ENCODE peak calls at places on chromosomes 7 and 10, in seven cellular contexts. H is brain microvascular endothelial cell, W is A549, F is neural crest cell, T is cardiac muscle cell, P is choroid plexus epithelial cell, Q is foreskin keratinocyte. V is an unnamed sample.

GRCh38 chr7:26688388-26688787 is 176.0 kb downstream of the SKAP2 start:
- DNase-seq in T (no peak), H (no peak), W (peak), Q (no peak), P (no peak), F (no peak), V (no peak)

GRCh38 chr10:51590802-51591201 is 108.6 kb downstream of the CSTF2T start:
- DNase-seq in T (no peak), H (no peak), F (no peak), W (no peak), Q (no peak), P (no peak), V (no peak)

GRCh38 chr10:102475451-102476040 is 24.2 kb upstream of the C10orf95 start:
- DNase-seq in F (no peak), Q (no peak), T (no peak), H (no peak), W (no peak), P (no peak), V (no peak)

GRCh38 chr7:32158076-32158475 is 87.9 kb upstream of the PDE1C start:
- DNase-seq in H (no peak), F (no peak), W (no peak), T (peak), P (no peak), Q (no peak), V (no peak)

GRCh38 chr7:87517136-87517805 is 41.8 kb upstream of the ABCB4 start:
- DNase-seq in F (no peak), T (no peak), W (no peak), P (peak), Q (peak), H (no peak), V (no peak)

GRCh38 chr10:132360766-132361447 is 28.9 kb downstream of the LRRC27 start:
- DNase-seq in H (no peak), W (peak), T (peak), Q (no peak), F (peak), P (no peak), V (no peak)

GRCh38 chr7:47170516-47170915 is 411.4 kb downstream of the TNS3 start:
- DNase-seq in F (no peak), W (peak), H (peak), P (peak), Q (no peak), T (no peak), V (no peak)

GRCh38 chr7:6175642-6176041 is 96.8 kb downstream of the CYTH3 start:
- DNase-seq in H (peak), Q (peak), P (peak), T (no peak), W (no peak), F (no peak), V (no peak)

GRCh38 chr10:62640386-62640785 is 164.1 kb upstream of the ADO start:
- DNase-seq in P (peak), T (no peak), W (no peak), H (no peak), Q (peak), F (no peak), V (no peak)

GRCh38 chr10:124092270-124093075 is 925 bp downstream of the CHST15 start:
- DNase-seq in Q (peak), H (peak), W (peak), P (no peak), T (peak), F (peak), V (no peak)

GRCh38 chr7:111192614-111193053 is 101.7 kb downstream of the LRRN3 start:
- DNase-seq in F (no peak), H (no peak), P (no peak), T (no peak), Q (no peak), W (peak), V (no peak)

GRCh38 chr10:86668297-86669165 is at the start of gene LDB3:
- DNase-seq in W (no peak), H (peak), P (no peak), F (no peak), T (peak), Q (no peak), V (no peak)

GRCh38 chr7:157678503-157678902 is 341.7 kb downstream of the DNAJB6 start:
- DNase-seq in T (no peak), H (no peak), P (peak), W (no peak), Q (no peak), F (no peak), V (no peak)

GRCh38 chr7:155735442-155736118 is 76.7 kb downstream of the SHH start:
- DNase-seq in H (no peak), F (no peak), Q (no peak), T (no peak), W (no peak), P (no peak), V (no peak)

GRCh38 chr7:135755351-135755753 is 6.7 kb upstream of the FAM180A start:
- DNase-seq in T (no peak), H (no peak), W (no peak), Q (no peak), F (no peak), P (no peak), V (no peak)

GRCh38 chr7:135169936-135170222 is 628 bp downstream of the CYREN start:
- DNase-seq in P (peak), F (no peak), W (no peak), H (no peak), T (no peak), Q (no peak), V (no peak)

GRCh38 chr7:156985101-156985967 is 25.1 kb downstream of the MNX1 start:
- DNase-seq in F (no peak), W (no peak), P (no peak), H (no peak), Q (no peak), T (no peak), V (no peak)

GRCh38 chr10:49295297-49295696 is 3.7 kb upstream of the C10orf71 start:
- DNase-seq in P (no peak), H (no peak), W (no peak), Q (no peak), T (no peak), F (no peak), V (no peak)

GRCh38 chr7:133165001-133165400 is 83.1 kb upstream of the CHCHD3 start:
- DNase-seq in T (no peak), F (no peak), H (no peak), W (no peak), P (no peak), Q (no peak), V (no peak)

GRCh38 chr10:106920538-106920937 is 244.0 kb downstream of the SORCS1 start:
- DNase-seq in F (no peak), P (no peak), W (no peak), H (no peak), Q (no peak), T (no peak), V (no peak)

GRCh38 chr7:81956520-81956919 is 186.7 kb upstream of the HGF start:
- DNase-seq in P (peak), Q (peak), W (peak), T (peak), H (peak), F (no peak), V (no peak)

GRCh38 chr10:71314028-71314693 is 4.9 kb upstream of the SLC29A3 start:
- DNase-seq in W (peak), Q (no peak), T (peak), H (no peak), F (peak), P (peak), V (peak)

GRCh38 chr7:24741691-24742639 is 15.3 kb downstream of the GSDME start:
- DNase-seq in F (no peak), P (peak), W (peak), H (peak), T (no peak), Q (peak), V (no peak)

GRCh38 chr10:84715911-84716310 is 387.5 kb downstream of the CCSER2 start:
- DNase-seq in P (peak), T (peak), F (peak), Q (peak), W (peak), H (peak), V (peak)
- TF ChIP-seq CTCF in P (peak), T (peak), F (peak), Q (peak), W (peak), H (peak), V (peak)

GRCh38 chr7:8714791-8715190 is 281.4 kb downstream of the NXPH1 start:
- DNase-seq in H (no peak), F (no peak), T (no peak), Q (no peak), P (no peak), W (no peak), V (no peak)
- TF ChIP-seq CTCF in H (no peak), F (no peak), T (no peak), Q (no peak), P (no peak), W (no peak), V (no peak)

GRCh38 chr10:22986771-22987542 is 59.1 kb downstream of the ARMC3 start:
- DNase-seq in T (no peak), Q (peak), F (no peak), W (peak), P (peak), H (no peak), V (no peak)
- TF ChIP-seq CTCF in T (peak), Q (peak), F (peak), W (peak), P (peak), H (peak), V (peak)

DNA sequence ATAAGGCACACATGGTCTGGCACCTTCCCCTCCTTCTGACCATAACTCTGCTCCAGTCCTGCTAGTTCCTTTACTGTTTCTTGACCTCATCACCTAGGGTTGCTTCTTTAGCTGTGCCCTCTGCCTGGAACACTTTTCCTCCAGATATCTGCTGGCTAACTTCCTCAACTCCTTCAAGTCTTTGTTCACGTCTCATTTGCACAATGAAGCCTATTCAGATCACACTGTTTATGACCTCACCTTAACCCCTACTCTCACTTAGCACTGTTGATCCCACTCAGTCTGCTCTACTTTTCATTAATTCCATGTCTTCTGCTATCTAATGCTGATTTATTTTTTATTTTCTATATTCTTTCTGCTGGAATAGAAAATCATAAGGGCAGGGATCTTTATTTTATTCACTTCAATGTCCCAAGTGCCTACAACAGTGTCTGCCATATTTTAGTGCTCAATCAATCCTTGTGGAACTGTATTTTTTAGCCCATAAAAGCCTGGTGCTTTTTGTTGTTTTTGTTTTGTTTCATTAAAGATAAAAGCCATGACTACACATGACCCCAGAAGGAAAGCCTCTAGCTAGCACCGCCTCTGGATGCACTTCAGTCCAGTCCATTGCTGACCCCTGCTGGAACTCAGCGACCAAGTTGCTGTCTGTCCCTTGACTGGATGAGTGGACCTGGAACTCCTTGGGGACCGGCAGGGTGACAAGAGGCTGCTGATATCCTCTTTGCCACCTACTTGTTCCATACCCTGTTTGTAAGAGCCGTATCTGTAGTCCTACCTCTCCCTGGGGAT is 12.3 kb downstream of the KLF14 start:
- DNase-seq in P (peak), H (peak), F (peak), W (peak), Q (no peak), T (peak), V (no peak)
- TF ChIP-seq CTCF in P (peak), H (peak), F (peak), W (peak), Q (peak), T (peak), V (peak)

GRCh38 chr10:113979378-113979777 is 64.3 kb upstream of the ADRB1 start:
- DNase-seq in T (no peak), P (no peak), H (no peak), Q (no peak), W (no peak), F (no peak), V (no peak)

GRCh38 chr10:113982745-113983144 is 60.9 kb upstream of the ADRB1 start:
- DNase-seq in T (peak), W (no peak), P (no peak), Q (peak), H (no peak), F (no peak), V (no peak)

GRCh38 chr10:113978802-113979201 is 64.9 kb upstream of the ADRB1 start:
- DNase-seq in F (no peak), P (no peak), H (no peak), W (no peak), Q (no peak), T (no peak), V (no peak)

GRCh38 chr10:113982296-113982695 is 61.4 kb upstream of the ADRB1 start:
- DNase-seq in P (no peak), T (no peak), F (no peak), Q (no peak), W (no peak), H (no peak), V (no peak)

DNA sequence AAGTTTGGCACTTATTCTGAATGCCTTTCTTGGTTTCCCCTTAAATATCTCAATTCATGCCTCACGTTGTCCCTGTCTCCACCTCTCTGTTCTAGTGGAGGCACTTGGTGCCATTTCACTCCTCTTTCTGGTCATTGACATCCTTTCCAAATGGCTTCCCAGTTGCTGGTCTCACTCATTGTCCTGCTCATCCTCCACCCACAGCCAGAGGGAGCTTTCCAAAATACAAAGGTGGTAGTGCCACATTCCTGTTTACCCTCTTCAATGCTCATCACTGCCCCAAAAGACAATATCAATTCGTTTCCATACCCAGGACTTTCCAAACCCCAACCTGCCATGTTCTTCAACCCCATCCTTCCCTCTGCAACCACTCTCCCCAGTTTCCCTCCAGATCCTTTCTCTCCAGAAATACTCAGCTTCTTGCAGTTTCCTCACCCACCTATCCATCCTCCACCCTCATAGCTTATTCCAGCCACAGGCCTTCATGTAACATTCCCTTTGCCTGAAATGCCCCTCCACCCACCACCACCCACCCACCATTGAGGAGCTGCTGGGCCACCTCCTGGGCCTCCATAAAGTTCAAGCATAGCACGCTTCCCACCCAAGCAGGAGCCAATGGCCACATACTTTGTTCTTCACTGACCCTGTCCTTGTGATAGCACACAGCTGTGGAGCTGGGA is 63.1 kb upstream of the ADRB1 start:
- DNase-seq in T (no peak), W (peak), F (no peak), H (no peak), Q (no peak), P (no peak), V (no peak)
- TF ChIP-seq CTCF in T (peak), W (peak), F (peak), H (peak), Q (peak), P (peak), V (no peak)

GRCh38 chr10:35594115-35594849 is 10.9 kb upstream of the GJD4 start:
- DNase-seq in F (no peak), T (no peak), H (no peak), W (no peak), Q (no peak), P (no peak), V (no peak)

GRCh38 chr10:35598379-35598778 is 6.8 kb upstream of the GJD4 start:
- DNase-seq in P (peak), Q (no peak), F (no peak), T (peak), W (peak), H (no peak), V (no peak)

GRCh38 chr10:35605191-35605590 is at the start of gene GJD4:
- DNase-seq in Q (no peak), T (peak), H (no peak), P (no peak), F (no peak), W (no peak), V (no peak)

GRCh38 chr10:35595106-35595505 is 10.0 kb upstream of the GJD4 start:
- DNase-seq in H (no peak), T (no peak), Q (no peak), W (no peak), F (no peak), P (no peak), V (no peak)

DNA sequence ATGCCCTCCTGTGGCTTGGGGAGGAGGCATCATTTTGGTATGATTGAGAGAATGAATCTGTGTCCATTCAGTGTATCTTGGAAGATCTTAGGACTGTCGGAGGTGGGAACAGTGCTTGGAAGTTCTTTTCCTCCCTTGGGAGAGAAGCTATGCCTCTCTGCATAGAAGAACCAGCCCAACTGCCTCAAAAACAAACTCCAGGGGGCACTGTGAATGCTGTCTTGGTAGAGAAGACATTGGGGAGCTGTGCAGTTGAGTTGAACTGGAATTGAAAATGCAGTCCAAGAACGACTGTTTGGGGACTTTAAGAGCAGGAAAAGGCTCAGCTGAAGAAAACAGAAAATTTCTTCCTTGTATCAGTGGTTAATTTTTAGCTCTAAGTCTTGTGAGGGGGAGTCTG is 4.9 kb upstream of the GJD4 start:
- DNase-seq in H (no peak), F (no peak), Q (no peak), P (peak), W (peak), T (no peak), V (no peak)
- TF ChIP-seq CTCF in H (peak), F (no peak), Q (peak), P (peak), W (no peak), T (peak), V (peak)

DNA sequence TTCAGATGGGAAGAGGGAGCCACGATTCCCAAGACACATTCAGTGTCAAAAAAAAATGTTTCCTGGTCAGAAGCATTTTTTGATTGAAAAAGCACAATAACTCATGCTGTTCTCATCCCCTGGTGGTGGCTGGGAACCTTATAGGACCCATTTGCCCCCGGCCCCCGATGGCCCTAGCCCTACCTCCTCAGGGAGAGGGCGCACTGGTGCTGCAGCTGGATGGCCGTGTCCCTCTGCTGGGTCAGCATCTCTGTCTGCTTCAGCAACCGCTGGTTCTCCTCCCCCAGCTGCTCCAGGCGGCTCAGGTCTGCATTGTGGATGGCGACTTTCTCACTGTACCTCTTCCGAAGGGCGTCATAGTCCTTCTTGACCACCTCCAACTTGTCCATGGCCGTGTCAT is 83.3 kb downstream of the DLG5 start:
- DNase-seq in F (no peak), H (no peak), P (no peak), Q (no peak), W (no peak), T (no peak), V (no peak)
- TF ChIP-seq CTCF in F (no peak), H (no peak), P (no peak), Q (no peak), W (no peak), T (no peak), V (no peak)

GRCh38 chr7:31051598-31052503 is at the start of gene ADCYAP1R1:
- DNase-seq in F (peak), H (no peak), P (no peak), Q (no peak), T (peak), W (no peak), V (peak)
- TF ChIP-seq CTCF in F (peak), H (no peak), P (no peak), Q (no peak), T (no peak), W (no peak), V (peak)

DNA sequence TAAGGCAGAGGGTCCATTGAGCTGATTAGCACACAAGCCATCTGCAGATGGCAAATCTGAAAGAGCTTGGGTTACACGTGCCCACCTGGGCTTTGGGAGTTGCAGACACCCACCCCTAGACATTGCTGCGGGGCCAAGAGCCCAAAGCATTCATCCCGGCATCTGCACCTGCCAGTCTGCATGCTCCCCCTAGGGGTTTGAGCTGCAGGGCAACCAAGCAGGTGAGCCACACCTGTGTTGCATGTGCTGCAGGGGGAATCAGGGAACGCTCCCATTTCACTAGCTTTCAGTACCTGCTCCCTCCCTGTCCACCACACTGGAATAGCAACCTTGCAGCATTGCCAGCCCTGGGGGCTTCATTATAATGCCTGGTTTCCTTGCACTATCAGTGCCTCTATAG is 21.1 kb downstream of the C7orf33 start:
- DNase-seq in Q (no peak), H (no peak), T (no peak), P (no peak), W (no peak), F (no peak), V (no peak)
- TF ChIP-seq CTCF in Q (peak), H (no peak), T (no peak), P (no peak), W (no peak), F (no peak), V (no peak)

GRCh38 chr10:69069090-69070042 is 18.5 kb upstream of the SRGN start:
- DNase-seq in Q (no peak), W (no peak), H (no peak), T (peak), P (no peak), F (no peak), V (no peak)
- TF ChIP-seq CTCF in Q (no peak), W (no peak), H (no peak), T (no peak), P (no peak), F (no peak), V (no peak)

V was measured in D721Med.